ENCODE peak calls at places on chromosomes 16 and 17, in seven cellular contexts. O, L, Y, H, X, G and R are unnamed samples. For H3K9me3, the result is how much of the 10 kb centered on the place peaks cover.

GRCh38 chr17:75345514-75346167 is 56.4 kb upstream of the SLC25A19 start:
- DNase-seq in O (no peak), L (no peak), Y (no peak), H (no peak), X (no peak), G (peak), R (no peak)

GRCh38 chr17:7328840-7329359 is at the start of gene NEURL4:
- DNase-seq in O (no peak), L (no peak), Y (no peak), H (no peak), X (no peak), G (no peak), R (no peak)

GRCh38 chr17:78127240-78127887 is 1.2 kb downstream of the TMC6 start:
- DNase-seq in O (peak), L (peak), Y (peak), H (no peak), X (no peak), G (peak), R (peak)

GRCh38 chr16:25419123-25419522 is 161.5 kb upstream of the ZKSCAN2 start:
- DNase-seq in O (no peak), L (no peak), Y (no peak), H (no peak), X (no peak), G (no peak), R (no peak)

GRCh38 chr16:23428351-23428750 is 24.6 kb downstream of the COG7 start:
- DNase-seq in O (no peak), L (no peak), Y (no peak), H (no peak), X (no peak), G (no peak), R (no peak)

GRCh38 chr16:22138482-22138881 is 23.8 kb upstream of the SDR42E2 start:
- DNase-seq in O (no peak), L (no peak), Y (no peak), H (no peak), X (no peak), G (no peak), R (no peak)

GRCh38 chr17:27747462-27748359 is 52.6 kb downstream of the NOS2 start:
- DNase-seq in O (no peak), L (no peak), Y (no peak), H (no peak), X (no peak), G (peak), R (no peak)

GRCh38 chr17:66348605-66349165 is 46.3 kb downstream of the PRKCA start:
- DNase-seq in O (peak), L (no peak), Y (no peak), H (peak), X (peak), G (no peak), R (peak)

GRCh38 chr17:27571563-27572129 is 59.3 kb upstream of the LGALS9 start:
- DNase-seq in O (no peak), L (peak), Y (no peak), H (no peak), X (no peak), G (no peak), R (no peak)

GRCh38 chr16:66287916-66288315 is 78.6 kb upstream of the CDH5 start:
- DNase-seq in O (no peak), L (no peak), Y (no peak), H (no peak), X (no peak), G (no peak), R (no peak)

GRCh38 chr17:63760771-63761539 is 12.4 kb downstream of the CCDC47 start:
- DNase-seq in O (no peak), L (no peak), Y (no peak), H (peak), X (no peak), G (no peak), R (no peak)

GRCh38 chr16:64174327-64174726 is 947.5 kb downstream of the CDH11 start:
- DNase-seq in O (no peak), L (no peak), Y (no peak), H (peak), X (no peak), G (no peak), R (no peak)

GRCh38 chr16:60414617-60415016 is 1621.6 kb downstream of the CDH8 start:
- DNase-seq in O (no peak), L (no peak), Y (no peak), H (no peak), X (no peak), G (peak), R (no peak)
- H3K9me3 ChIP-seq in O (under half), L (under half), Y (under half), H (under half), X (under half), G (under half), R (under half)

GRCh38 chr17:44212507-44213402 is 6.7 kb downstream of the UBTF start:
- DNase-seq in O (no peak), L (peak), Y (no peak), H (no peak), X (no peak), G (no peak), R (no peak)
- H3K27ac ChIP-seq in O (no peak), L (no peak), Y (no peak), H (no peak), X (no peak), G (no peak), R (no peak)

DNA sequence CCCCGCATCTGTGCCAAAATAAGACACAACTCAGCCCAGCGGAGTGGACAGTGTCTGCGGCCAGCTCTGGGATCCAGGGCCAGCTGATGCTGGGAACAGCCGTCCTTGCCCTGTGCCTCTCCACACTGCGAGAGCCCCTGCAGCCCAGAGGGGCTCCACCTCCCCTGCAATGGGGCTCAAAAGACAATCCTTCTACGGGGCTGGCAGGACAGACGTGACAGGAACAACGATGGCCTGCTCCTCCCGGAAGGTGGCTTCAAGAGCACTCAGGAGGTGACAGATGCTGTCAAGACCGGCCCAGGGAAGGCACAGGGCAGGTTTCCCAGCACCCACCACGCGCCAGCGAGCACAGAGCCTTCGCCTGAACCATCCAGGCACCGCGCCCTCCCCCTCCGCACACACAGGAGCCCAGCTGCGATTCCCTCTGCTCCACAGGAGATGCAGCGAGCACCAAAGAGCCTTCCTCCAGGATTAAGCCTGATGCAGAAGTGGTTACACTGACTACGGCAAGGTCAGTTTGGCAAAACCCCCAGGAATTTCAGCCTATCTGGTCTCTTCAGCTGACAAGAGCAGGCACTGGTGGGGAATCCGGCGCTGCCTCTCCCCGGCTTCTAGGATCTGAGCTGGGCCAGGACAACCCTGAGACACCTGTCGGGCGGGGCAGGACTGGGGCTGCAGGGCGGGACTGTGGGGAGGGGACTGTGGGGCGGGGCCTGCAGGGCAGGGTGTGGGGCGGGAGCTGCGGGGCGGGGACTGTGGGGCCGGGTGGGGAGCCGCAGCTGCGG is 103.4 kb downstream of the ZNF778 start:
- DNase-seq in O (peak), L (peak), Y (no peak), H (peak), X (no peak), G (peak), R (peak)
- H3K4me3 ChIP-seq in O (no peak), L (peak), Y (no peak), H (no peak), X (no peak), G (no peak), R (peak)

GRCh38 chr17:1003633-1003971 is 6.7 kb downstream of the TIMM22 start:
- DNase-seq in O (no peak), L (peak), Y (no peak), H (no peak), X (no peak), G (no peak), R (no peak)

GRCh38 chr17:1002771-1003555 is 6.0 kb downstream of the TIMM22 start:
- DNase-seq in O (no peak), L (peak), Y (no peak), H (peak), X (peak), G (no peak), R (peak)

GRCh38 chr17:1001640-1002411 is 4.9 kb downstream of the TIMM22 start:
- DNase-seq in O (no peak), L (peak), Y (peak), H (peak), X (no peak), G (no peak), R (peak)

GRCh38 chr17:1000597-1001490 is 3.9 kb downstream of the TIMM22 start:
- DNase-seq in O (no peak), L (peak), Y (peak), H (peak), X (no peak), G (no peak), R (peak)

DNA sequence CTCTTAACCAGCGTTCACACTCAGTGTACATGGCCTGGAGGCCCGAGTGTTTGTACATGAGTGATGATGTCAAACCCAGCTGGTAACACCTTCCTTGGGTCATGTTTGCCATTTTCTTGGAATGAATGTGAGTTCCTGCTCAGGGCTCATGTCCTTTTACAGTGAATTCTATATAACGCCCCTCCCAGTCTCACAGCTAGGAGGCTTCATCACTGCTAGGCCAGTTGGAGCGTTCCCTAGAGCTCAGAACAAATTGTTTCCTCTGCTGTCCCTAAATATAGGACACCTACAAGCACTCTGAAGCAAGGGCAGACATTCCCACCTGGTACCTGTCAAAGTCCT is 5.5 kb downstream of the TIMM22 start:
- DNase-seq in O (no peak), L (no peak), Y (no peak), H (peak), X (no peak), G (no peak), R (no peak)
- H3K9me3 ChIP-seq in O (under half), L (under half), Y (under half), H (under half), X (under half), G (under half), R (under half)

GRCh38 chr17:81254955-81255717 is 16.0 kb downstream of the NDUFAF8 start:
- DNase-seq in O (peak), L (peak), Y (peak), H (peak), X (peak), G (peak), R (peak)
- H3K27ac ChIP-seq in O (no peak), L (peak), Y (no peak), H (no peak), X (peak), G (no peak), R (no peak)